ENCODE peak calls at places on chromosome 12, in nine cellular contexts. N, R, B, D, O, H, C, K and W are unnamed samples.

GRCh38 chr12:102957339-102958050 is at the start of gene ASCL1:
- DNase-seq in R (no peak), B (no peak), N (no peak), H (peak), O (no peak), K (no peak), D (peak), C (peak), W (no peak)

GRCh38 chr12:18696971-18697602 is 40.7 kb downstream of the PLCZ1 start:
- DNase-seq in B (no peak), H (peak), R (no peak), K (no peak), D (peak), C (no peak), N (no peak), O (no peak), W (no peak)

GRCh38 chr12:97465012-97465345 is 2.4 kb downstream of the RMST start:
- DNase-seq in K (no peak), D (no peak), N (no peak), H (no peak), C (peak), B (no peak), R (no peak), O (no peak), W (no peak)

GRCh38 chr12:56954956-56955355 is 2.5 kb downstream of the RDH16 start:
- DNase-seq in B (no peak), R (no peak), K (no peak), H (no peak), C (no peak), D (no peak), N (no peak), O (no peak), W (no peak)

GRCh38 chr12:122090759-122091535 is 12.4 kb downstream of the MLXIP start:
- DNase-seq in B (no peak), O (no peak), D (peak), R (peak), C (no peak), H (peak), N (no peak), K (no peak), W (no peak)

GRCh38 chr12:123404581-123404980 is 20.6 kb downstream of the KMT5A start:
- DNase-seq in N (no peak), H (no peak), O (no peak), D (no peak), R (no peak), K (no peak), B (no peak), C (no peak), W (no peak)

GRCh38 chr12:113049976-113050742 is 6.4 kb upstream of the DTX1 start:
- DNase-seq in C (no peak), H (peak), D (no peak), N (peak), K (peak), B (no peak), R (no peak), O (peak), W (no peak)

GRCh38 chr12:64858882-64859281 is 34.4 kb downstream of the TBC1D30 start:
- DNase-seq in R (no peak), B (no peak), D (no peak), C (no peak), N (no peak), O (no peak), K (no peak), H (no peak), W (no peak)

GRCh38 chr12:118835911-118836310 is 145.4 kb upstream of the SRRM4 start:
- DNase-seq in R (no peak), K (no peak), C (no peak), H (no peak), N (no peak), O (no peak), B (no peak), D (no peak), W (no peak)

GRCh38 chr12:27922591-27923139 is 49.9 kb downstream of the PTHLH start:
- DNase-seq in O (no peak), H (peak), D (peak), B (no peak), N (no peak), C (no peak), K (no peak), R (peak), W (no peak)

GRCh38 chr12:89697256-89697655 is 11.4 kb downstream of the ATP2B1 start:
- DNase-seq in N (no peak), O (peak), H (no peak), C (no peak), D (no peak), R (no peak), B (no peak), K (no peak), W (no peak)

GRCh38 chr12:112971248-112971647 is 7.1 kb upstream of the OAS2 start:
- DNase-seq in N (no peak), O (no peak), B (no peak), D (no peak), H (peak), K (no peak), R (no peak), C (no peak), W (no peak)

GRCh38 chr12:66688836-66689439 is 10.1 kb upstream of the GRIP1 start:
- DNase-seq in K (no peak), R (no peak), D (peak), N (no peak), H (peak), C (peak), B (peak), O (peak), W (no peak)

GRCh38 chr12:124852329-124852831 is 11.3 kb downstream of the SCARB1 start:
- DNase-seq in H (peak), O (peak), R (no peak), C (no peak), K (peak), D (peak), B (no peak), N (peak), W (peak)

GRCh38 chr12:73998894-73999293 is 538.7 kb upstream of the ATXN7L3B start:
- DNase-seq in C (peak), K (no peak), R (no peak), B (no peak), D (no peak), N (no peak), H (no peak), O (no peak), W (no peak)

GRCh38 chr12:110107369-110108281 is 16.5 kb upstream of the IFT81 start:
- DNase-seq in O (no peak), K (no peak), N (no peak), C (no peak), D (peak), B (no peak), R (peak), H (peak), W (peak)

GRCh38 chr12:65362231-65362630 is 83.7 kb downstream of the MSRB3 start:
- DNase-seq in C (no peak), R (no peak), H (peak), B (no peak), O (no peak), N (no peak), D (no peak), K (no peak), W (no peak)

GRCh38 chr12:106918746-106919145 is 37.0 kb upstream of the TMEM263 start:
- DNase-seq in C (peak), K (no peak), B (no peak), R (no peak), O (no peak), D (peak), H (peak), N (no peak), W (no peak)

GRCh38 chr12:9347328-9348127 is 139.3 kb upstream of the PZP start:
- DNase-seq in R (peak), B (no peak), C (peak), D (peak), N (no peak), O (no peak), K (no peak), H (peak), W (no peak)

GRCh38 chr12:19707948-19708409 is 268.7 kb downstream of the AEBP2 start:
- DNase-seq in B (no peak), H (peak), R (no peak), C (no peak), N (peak), K (no peak), O (no peak), D (peak), W (no peak)

GRCh38 chr12:95336387-95337067 is 118.9 kb downstream of the VEZT start:
- DNase-seq in R (peak), B (peak), K (peak), H (peak), D (peak), O (no peak), N (no peak), C (peak), W (peak)

GRCh38 chr12:11763760-11764520 is 114.5 kb downstream of the ETV6 start:
- DNase-seq in H (peak), D (peak), B (no peak), K (no peak), R (peak), C (no peak), N (no peak), O (no peak), W (no peak)

GRCh38 chr12:106715582-106715981 is 58.9 kb upstream of the RIC8B start:
- DNase-seq in N (no peak), O (no peak), H (no peak), K (no peak), C (no peak), R (no peak), D (no peak), B (no peak), W (no peak)

GRCh38 chr12:115872919-115873357 is 404.6 kb downstream of the MED13L start:
- DNase-seq in B (no peak), H (no peak), D (no peak), N (no peak), O (no peak), K (no peak), C (peak), R (no peak), W (no peak)

GRCh38 chr12:127680516-127680915 is 586.5 kb upstream of the TMEM132C start:
- DNase-seq in B (no peak), N (peak), R (peak), H (no peak), O (peak), D (peak), K (no peak), C (no peak), W (no peak)

GRCh38 chr12:93191956-93192355 is 185.8 kb upstream of the NUDT4 start:
- DNase-seq in O (no peak), B (no peak), R (peak), K (no peak), H (peak), C (no peak), D (peak), N (no peak), W (peak)

GRCh38 chr12:47896633-47897032 is 8.2 kb downstream of the VDR start:
- DNase-seq in R (no peak), C (peak), K (no peak), N (no peak), D (no peak), O (no peak), B (no peak), H (no peak), W (no peak)